ENCODE peak calls at places on chromosomes 4 and X, in seven cellular contexts. A, E, V, J, K, W and S are unnamed samples.

GRCh38 chr4:183098080-183098722 is 856 bp upstream of the WWC2 start:
- DNase-seq in V (peak), A (peak), W (peak), E (no peak), K (peak), J (peak), S (peak)

GRCh38 chr4:107577743-107578142 is 142.3 kb downstream of the PAPSS1 start:
- DNase-seq in K (no peak), W (no peak), V (no peak), J (no peak), E (no peak), A (no peak), S (no peak)

GRCh38 chrX:23373129-23373804 is 38.6 kb downstream of the PTCHD1 start:
- DNase-seq in E (no peak), V (no peak), W (no peak), J (no peak), K (no peak), A (peak), S (no peak)

GRCh38 chr4:34766935-34767859 is 1477.1 kb downstream of the ARAP2 start:
- DNase-seq in V (no peak), E (no peak), A (no peak), J (no peak), K (no peak), W (no peak), S (no peak)

GRCh38 chr4:140092094-140092820 is 61.7 kb downstream of the MAML3 start:
- DNase-seq in A (no peak), V (no peak), K (no peak), W (no peak), J (peak), E (no peak), S (no peak)

GRCh38 chr4:80077639-80078038 is 4.6 kb upstream of the ANTXR2 start:
- DNase-seq in E (no peak), J (no peak), A (no peak), V (no peak), K (no peak), W (no peak), S (no peak)

GRCh38 chr4:181661090-181661489 is 582.1 kb upstream of the TENM3 start:
- DNase-seq in A (no peak), V (no peak), K (no peak), W (no peak), E (no peak), J (no peak), S (no peak)

GRCh38 chr4:104859601-104860000 is 287.1 kb upstream of the TET2 start:
- DNase-seq in E (no peak), K (no peak), J (no peak), W (no peak), A (no peak), V (no peak), S (no peak)

GRCh38 chr4:105166066-105166465 is 19.4 kb downstream of the TET2 start:
- DNase-seq in K (no peak), A (no peak), E (no peak), V (no peak), J (no peak), W (no peak), S (no peak)

GRCh38 chrX:10085223-10085622 is 71.6 kb upstream of the CLCN4 start:
- DNase-seq in W (no peak), K (no peak), J (no peak), A (no peak), V (no peak), E (no peak), S (no peak)

GRCh38 chr4:61511716-61512488 is 311.8 kb downstream of the ADGRL3 start:
- DNase-seq in A (no peak), K (no peak), W (no peak), J (no peak), V (no peak), E (no peak), S (no peak)

GRCh38 chr4:54543088-54543795 is 114.5 kb upstream of the KIT start:
- DNase-seq in K (no peak), J (no peak), A (no peak), W (no peak), V (no peak), E (no peak), S (no peak)

GRCh38 chrX:30196322-30196721 is 19.0 kb upstream of the MAGEB2 start:
- DNase-seq in V (no peak), J (no peak), E (peak), K (no peak), A (no peak), W (no peak), S (no peak)

GRCh38 chr4:108043536-108043935 is 53.8 kb downstream of the HADH start:
- DNase-seq in J (no peak), E (no peak), K (no peak), W (no peak), V (no peak), A (no peak), S (no peak)

GRCh38 chr4:75990129-75990528 is 616 bp downstream of the SDAD1 start:
- DNase-seq in V (no peak), A (no peak), E (no peak), W (no peak), K (no peak), J (no peak), S (peak)

GRCh38 chr4:150679018-150679766 is 97.2 kb downstream of the MAB21L2 start:
- DNase-seq in J (no peak), K (no peak), E (no peak), V (no peak), W (no peak), A (no peak), S (no peak)

GRCh38 chrX:50470103-50471031 is at the start of gene DGKK:
- DNase-seq in K (no peak), W (peak), V (no peak), E (no peak), J (no peak), A (no peak), S (no peak)

GRCh38 chr4:4986856-4987255 is 32.4 kb downstream of the CYTL1 start:
- DNase-seq in W (no peak), K (no peak), E (no peak), V (no peak), J (no peak), A (no peak), S (peak)

GRCh38 chrX:81957900-81958545 is 756.1 kb downstream of the SH3BGRL start:
- DNase-seq in W (no peak), V (no peak), E (no peak), A (no peak), J (no peak), K (no peak), S (no peak)

GRCh38 chr4:26204249-26204825 is 116.5 kb upstream of the RBPJ start:
- DNase-seq in K (no peak), W (no peak), A (no peak), J (no peak), V (no peak), E (no peak), S (no peak)

GRCh38 chrX:46759645-46759974 is 692 bp upstream of the SLC9A7 start:
- DNase-seq in V (no peak), E (no peak), W (no peak), A (no peak), K (no peak), J (no peak), S (no peak)

GRCh38 chr4:25919676-25920075 is 5.7 kb downstream of the SMIM20 start:
- DNase-seq in E (no peak), K (no peak), J (no peak), V (no peak), A (no peak), W (no peak), S (no peak)

GRCh38 chr4:5043579-5043978 is 7.7 kb upstream of the STK32B start:
- DNase-seq in E (no peak), K (no peak), W (no peak), J (no peak), V (no peak), A (no peak), S (no peak)

GRCh38 chr4:16508968-16509367 is 282.7 kb upstream of the TAPT1 start:
- DNase-seq in E (no peak), V (no peak), W (no peak), J (no peak), A (no peak), K (no peak), S (no peak)

GRCh38 chr4:171846232-171846631 is 33.0 kb downstream of the GALNTL6 start:
- DNase-seq in J (no peak), W (no peak), V (no peak), A (no peak), K (no peak), E (peak), S (no peak)

GRCh38 chr4:139975830-139976272 is 178.1 kb downstream of the MAML3 start:
- DNase-seq in J (peak), K (no peak), A (peak), V (no peak), E (no peak), W (no peak), S (no peak)

GRCh38 chr4:127622923-127623754 is 9.6 kb upstream of the INTU start:
- DNase-seq in K (no peak), E (no peak), A (no peak), J (no peak), W (peak), V (no peak), S (no peak)
- H3K27ac ChIP-seq in K (no peak), E (no peak), A (peak), J (peak), W (no peak), V (no peak), S (peak)

GRCh38 chr4:185723619-185724150 is 88.3 kb downstream of the SORBS2 start:
- DNase-seq in W (no peak), J (no peak), A (no peak), K (no peak), E (no peak), V (no peak), S (no peak)

GRCh38 chr4:185719493-185719843 is 92.5 kb downstream of the SORBS2 start:
- DNase-seq in A (no peak), E (no peak), W (no peak), K (no peak), V (no peak), J (no peak), S (no peak)

GRCh38 chr4:185718578-185719492 is 93.2 kb downstream of the SORBS2 start:
- DNase-seq in V (no peak), E (no peak), A (no peak), J (no peak), K (no peak), W (no peak), S (no peak)

GRCh38 chr4:185721949-185722316 is 90.1 kb downstream of the SORBS2 start:
- DNase-seq in J (no peak), A (no peak), W (no peak), E (no peak), V (no peak), K (no peak), S (no peak)

DNA sequence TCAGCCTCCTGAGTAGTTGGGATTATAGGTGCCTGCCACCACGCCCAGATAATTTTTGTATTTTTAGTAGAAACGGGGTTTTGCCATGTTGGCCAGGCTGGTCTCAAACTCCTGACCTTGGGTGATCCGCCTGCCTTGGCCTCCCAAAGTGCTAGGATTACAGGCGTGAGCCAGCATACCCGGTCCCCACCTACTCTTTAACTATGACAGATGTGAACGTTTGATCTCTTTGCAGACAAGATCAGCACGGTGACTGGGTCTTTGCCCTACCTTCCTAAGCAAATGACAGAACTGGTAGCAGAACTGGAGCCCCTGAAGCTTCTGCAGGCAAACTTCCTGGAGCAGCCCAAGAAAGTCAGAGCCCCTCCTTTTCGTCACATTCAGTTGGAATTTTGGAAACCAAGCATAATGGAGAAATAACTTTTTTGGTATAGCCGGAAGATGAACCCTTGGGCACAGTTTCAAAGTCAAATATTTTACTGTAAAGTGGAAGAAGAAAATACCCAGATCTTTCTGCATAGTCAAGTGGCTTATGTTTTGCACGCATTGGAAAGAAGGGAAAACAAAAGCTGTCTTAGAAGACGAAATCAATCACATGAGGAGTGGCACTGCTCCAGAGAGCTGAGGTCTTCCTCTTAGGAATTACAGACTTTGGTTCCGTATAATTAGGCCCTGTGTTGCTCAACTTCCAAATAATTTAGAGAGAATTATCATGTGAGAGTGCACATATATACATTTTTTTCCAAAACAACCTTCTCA is 90.6 kb downstream of the SORBS2 start:
- DNase-seq in K (no peak), W (no peak), E (no peak), A (no peak), V (peak), J (no peak), S (no peak)
- H3K27ac ChIP-seq in K (no peak), W (no peak), E (no peak), A (peak), V (peak), J (peak), S (peak)

GRCh38 chr4:121277194-121278105 is 103.4 kb downstream of the QRFPR start:
- DNase-seq in J (no peak), V (no peak), W (no peak), E (peak), K (no peak), A (no peak), S (no peak)

GRCh38 chr4:121272526-121272925 is 108.3 kb downstream of the QRFPR start:
- DNase-seq in J (no peak), V (no peak), E (no peak), W (no peak), K (no peak), A (no peak), S (no peak)

GRCh38 chr4:121270384-121270783 is 106.3 kb upstream of the TNIP3 start:
- DNase-seq in V (no peak), K (no peak), J (no peak), E (no peak), W (no peak), A (no peak), S (no peak)

GRCh38 chr4:121269001-121269400 is 104.9 kb upstream of the TNIP3 start:
- DNase-seq in E (no peak), W (no peak), K (no peak), A (no peak), V (no peak), J (no peak), S (no peak)

GRCh38 chr4:121273191-121273590 is 107.6 kb downstream of the QRFPR start:
- DNase-seq in A (no peak), J (no peak), E (no peak), V (no peak), K (no peak), W (no peak), S (no peak)
- H3K27ac ChIP-seq in A (no peak), J (no peak), E (no peak), V (no peak), K (no peak), W (no peak), S (no peak)

DNA sequence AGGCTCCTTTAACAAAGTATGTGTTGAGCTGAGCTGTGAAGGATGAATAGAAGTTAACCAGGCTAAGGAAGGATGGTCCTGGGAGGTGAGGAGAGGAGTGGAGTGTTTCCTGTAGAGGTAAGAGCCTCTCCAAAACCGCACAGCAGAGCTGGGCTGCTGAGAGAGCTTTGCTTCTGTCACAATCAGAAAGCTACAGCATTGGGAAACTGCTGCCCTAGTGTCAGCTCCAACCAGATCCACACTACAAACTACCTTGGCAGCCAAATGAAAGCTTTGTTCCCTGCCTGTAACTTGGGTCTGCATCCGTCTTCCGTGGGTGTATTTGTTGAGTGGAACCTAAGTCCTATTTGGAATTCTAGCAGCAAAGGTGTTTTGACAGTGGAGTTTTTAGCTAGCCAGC is 91.8 kb downstream of the REPS2 start:
- DNase-seq in K (no peak), A (no peak), E (no peak), V (no peak), J (no peak), W (no peak), S (no peak)
- H3K27ac ChIP-seq in K (no peak), A (peak), E (no peak), V (no peak), J (no peak), W (no peak), S (peak)